ENCODE peak calls at places on chromosomes 7 and 10, in five cellular contexts. One of them, this sample, is unnamed. For H3K27me3, the result is how much of the 10 kb centered on the place peaks cover.

GRCh38 chr10:86141896-86142295 is 224.7 kb downstream of the GRID1 start:
- DNase-seq in H9: no peak
- DNase-seq in PC-3: no peak
- DNase-seq in neural progenitor cell: no peak
- DNase-seq in endothelial cell of umbilical vein: no peak
- DNase-seq in this sample: no peak

GRCh38 chr10:79220296-79220695 is 127.0 kb upstream of the PPIF start:
- DNase-seq in endothelial cell of umbilical vein: no peak
- DNase-seq in H9: no peak
- DNase-seq in neural progenitor cell: no peak
- DNase-seq in PC-3: no peak
- DNase-seq in this sample: no peak

GRCh38 chr10:3400368-3400767 is 227.8 kb upstream of the PITRM1 start:
- DNase-seq in H9: no peak
- DNase-seq in endothelial cell of umbilical vein: peak
- DNase-seq in PC-3: no peak
- DNase-seq in neural progenitor cell: no peak
- DNase-seq in this sample: no peak

GRCh38 chr7:124101173-124101768 is 68.4 kb upstream of the TMEM229A start:
- DNase-seq in endothelial cell of umbilical vein: peak
- DNase-seq in H9: no peak
- DNase-seq in PC-3: peak
- DNase-seq in neural progenitor cell: peak
- DNase-seq in this sample: peak

GRCh38 chr7:128879461-128879938 is 16.8 kb downstream of the ATP6V1F start:
- DNase-seq in H9: no peak
- DNase-seq in PC-3: peak
- DNase-seq in neural progenitor cell: no peak
- DNase-seq in endothelial cell of umbilical vein: no peak
- DNase-seq in this sample: no peak

GRCh38 chr7:114062810-114063209 is 144.0 kb upstream of the PPP1R3A start:
- DNase-seq in neural progenitor cell: no peak
- DNase-seq in endothelial cell of umbilical vein: no peak
- DNase-seq in PC-3: no peak
- DNase-seq in H9: no peak
- DNase-seq in this sample: no peak

GRCh38 chr10:48579251-48579960 is 25.5 kb downstream of the ARHGAP22 start:
- DNase-seq in PC-3: no peak
- DNase-seq in neural progenitor cell: no peak
- DNase-seq in endothelial cell of umbilical vein: no peak
- DNase-seq in H9: peak
- DNase-seq in this sample: no peak

GRCh38 chr10:29862926-29863614 is 196.3 kb downstream of the JCAD start:
- DNase-seq in PC-3: peak
- DNase-seq in endothelial cell of umbilical vein: peak
- DNase-seq in neural progenitor cell: no peak
- DNase-seq in H9: no peak
- DNase-seq in this sample: no peak

GRCh38 chr10:14665304-14665703 is 109.4 kb downstream of the FAM107B start:
- DNase-seq in PC-3: peak
- DNase-seq in H9: no peak
- DNase-seq in neural progenitor cell: no peak
- DNase-seq in endothelial cell of umbilical vein: no peak
- DNase-seq in this sample: no peak

GRCh38 chr7:142345817-142346216 is 88.0 kb upstream of the PRSS58 start:
- DNase-seq in PC-3: no peak
- DNase-seq in endothelial cell of umbilical vein: no peak
- DNase-seq in neural progenitor cell: no peak
- DNase-seq in H9: no peak
- DNase-seq in this sample: no peak
- H3K27me3 ChIP-seq in PC-3: half or more
- H3K27me3 ChIP-seq in endothelial cell of umbilical vein: under half
- H3K27me3 ChIP-seq in neural progenitor cell: under half
- H3K27me3 ChIP-seq in H9: under half
- H3K27me3 ChIP-seq in this sample: under half

GRCh38 chr10:68666280-68666760 is 54.7 kb upstream of the CCAR1 start:
- DNase-seq in H9: no peak
- DNase-seq in PC-3: peak
- DNase-seq in endothelial cell of umbilical vein: peak
- DNase-seq in neural progenitor cell: no peak
- DNase-seq in this sample: no peak
- H2AFZ ChIP-seq in H9: no peak
- H2AFZ ChIP-seq in PC-3: peak
- H2AFZ ChIP-seq in endothelial cell of umbilical vein: peak
- H2AFZ ChIP-seq in neural progenitor cell: no peak
- H2AFZ ChIP-seq in this sample: no peak

GRCh38 chr7:101890666-101891065 is 73.2 kb downstream of the CUX1 start:
- DNase-seq in H9: no peak
- DNase-seq in neural progenitor cell: no peak
- DNase-seq in endothelial cell of umbilical vein: no peak
- DNase-seq in PC-3: no peak
- DNase-seq in this sample: no peak
- H3K27me3 ChIP-seq in H9: under half
- H3K27me3 ChIP-seq in neural progenitor cell: under half
- H3K27me3 ChIP-seq in endothelial cell of umbilical vein: under half
- H3K27me3 ChIP-seq in PC-3: under half
- H3K27me3 ChIP-seq in this sample: under half

GRCh38 chr10:47297796-47298540 is 2.0 kb upstream of the GDF10 start:
- DNase-seq in endothelial cell of umbilical vein: no peak
- DNase-seq in PC-3: no peak
- DNase-seq in H9: no peak
- DNase-seq in neural progenitor cell: peak
- DNase-seq in this sample: no peak
- H2AFZ ChIP-seq in endothelial cell of umbilical vein: no peak
- H2AFZ ChIP-seq in PC-3: no peak
- H2AFZ ChIP-seq in H9: no peak
- H2AFZ ChIP-seq in neural progenitor cell: no peak
- H2AFZ ChIP-seq in this sample: no peak

GRCh38 chr10:98293550-98294269 is 25.7 kb upstream of the LOXL4 start:
- DNase-seq in endothelial cell of umbilical vein: no peak
- DNase-seq in neural progenitor cell: no peak
- DNase-seq in H9: no peak
- DNase-seq in PC-3: no peak
- DNase-seq in this sample: no peak

GRCh38 chr10:98295401-98295811 is 27.4 kb upstream of the LOXL4 start:
- DNase-seq in endothelial cell of umbilical vein: no peak
- DNase-seq in neural progenitor cell: no peak
- DNase-seq in PC-3: no peak
- DNase-seq in H9: no peak
- DNase-seq in this sample: no peak

GRCh38 chr10:98294270-98294627 is 26.3 kb upstream of the LOXL4 start:
- DNase-seq in PC-3: no peak
- DNase-seq in H9: no peak
- DNase-seq in endothelial cell of umbilical vein: no peak
- DNase-seq in neural progenitor cell: no peak
- DNase-seq in this sample: no peak

GRCh38 chr10:98295907-98296306 is 27.9 kb upstream of the LOXL4 start:
- DNase-seq in H9: no peak
- DNase-seq in PC-3: peak
- DNase-seq in neural progenitor cell: no peak
- DNase-seq in endothelial cell of umbilical vein: no peak
- DNase-seq in this sample: peak

GRCh38 chr10:98296514-98296913 is 28.5 kb upstream of the LOXL4 start:
- DNase-seq in neural progenitor cell: peak
- DNase-seq in endothelial cell of umbilical vein: no peak
- DNase-seq in H9: no peak
- DNase-seq in PC-3: no peak
- DNase-seq in this sample: no peak
- H3K27me3 ChIP-seq in neural progenitor cell: under half
- H3K27me3 ChIP-seq in endothelial cell of umbilical vein: under half
- H3K27me3 ChIP-seq in H9: under half
- H3K27me3 ChIP-seq in PC-3: under half
- H3K27me3 ChIP-seq in this sample: under half

DNA sequence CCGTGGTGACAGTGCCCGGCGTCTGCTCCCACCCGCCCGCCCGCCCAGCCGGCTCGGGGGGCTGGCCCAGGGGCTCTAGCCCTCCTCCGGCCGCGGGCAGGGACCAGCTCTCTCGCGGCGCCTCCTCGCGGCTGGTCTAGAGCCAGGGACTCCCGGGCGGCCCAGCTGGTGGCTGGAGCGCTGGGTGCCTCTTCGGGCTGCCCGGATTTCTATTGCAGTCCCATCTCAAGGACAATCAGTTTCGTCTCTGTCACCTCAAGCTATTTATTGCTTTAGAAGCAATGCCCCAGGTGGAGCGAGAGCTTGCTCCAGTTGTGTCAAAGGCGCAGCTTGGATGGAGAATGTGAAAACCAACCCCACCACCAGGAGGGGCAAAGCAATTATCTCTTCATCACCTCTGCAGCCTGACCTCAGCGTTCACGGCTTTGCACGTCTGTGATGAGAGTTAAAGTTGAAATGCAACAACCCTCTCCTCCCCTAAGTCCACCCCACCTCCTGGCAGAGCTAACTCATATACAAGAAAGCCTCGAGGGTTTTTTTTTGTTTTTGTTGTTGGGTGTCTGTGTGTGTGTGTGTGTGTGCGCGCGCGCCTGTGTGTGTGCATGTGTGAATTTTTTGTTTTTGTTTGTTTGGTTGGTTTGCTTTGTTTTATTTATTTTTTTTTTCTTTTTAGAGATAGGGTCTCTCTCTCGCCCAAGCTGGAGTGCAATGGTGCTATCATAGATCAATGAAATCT is at the start of gene ITGA8:
- DNase-seq in endothelial cell of umbilical vein: peak
- DNase-seq in neural progenitor cell: peak
- DNase-seq in H9: peak
- DNase-seq in PC-3: no peak
- DNase-seq in this sample: peak
- H2AFZ ChIP-seq in endothelial cell of umbilical vein: peak
- H2AFZ ChIP-seq in neural progenitor cell: peak
- H2AFZ ChIP-seq in H9: no peak
- H2AFZ ChIP-seq in PC-3: no peak
- H2AFZ ChIP-seq in this sample: peak

DNA sequence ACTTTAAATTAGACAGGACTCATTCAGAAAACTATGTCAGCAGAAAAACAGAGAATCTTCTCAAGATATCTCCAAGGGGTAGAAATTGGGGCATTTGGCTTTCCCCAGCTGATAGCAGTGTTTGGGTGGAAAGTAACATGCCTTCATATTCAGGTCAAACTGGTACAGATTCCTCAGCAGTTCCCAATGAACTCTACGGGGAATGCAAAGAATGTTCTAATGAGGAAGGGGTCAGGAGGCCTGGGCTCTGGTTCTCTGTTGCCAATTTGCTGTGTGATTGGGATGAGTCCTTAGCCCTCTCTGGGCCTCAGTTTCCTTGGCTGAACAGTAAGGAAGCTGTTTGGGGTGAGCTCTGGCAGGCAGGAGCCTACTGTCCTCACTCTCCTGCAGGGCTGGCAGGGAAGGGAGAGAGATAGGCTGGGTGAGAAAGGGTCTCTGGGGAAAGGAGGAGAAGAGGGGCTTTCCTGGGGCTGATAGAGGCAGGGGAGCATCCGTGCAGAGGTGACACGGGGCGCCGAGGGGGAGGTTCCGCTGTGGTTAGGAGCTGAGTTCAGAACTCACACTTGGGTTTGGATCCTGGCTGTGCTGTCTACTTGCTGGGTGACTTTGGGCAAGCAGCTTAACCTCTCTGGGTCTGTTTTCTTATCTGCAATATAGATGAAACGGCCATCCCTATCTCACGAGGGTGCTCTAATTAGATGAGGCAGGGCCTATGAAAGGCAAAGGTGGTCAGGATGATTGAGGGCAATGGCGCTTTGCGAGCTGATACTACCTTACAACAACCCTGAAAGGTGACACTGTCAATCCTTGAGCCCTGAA is 45.1 kb downstream of the SPOCK2 start:
- DNase-seq in neural progenitor cell: no peak
- DNase-seq in endothelial cell of umbilical vein: no peak
- DNase-seq in H9: no peak
- DNase-seq in PC-3: no peak
- DNase-seq in this sample: peak
- H3K27me3 ChIP-seq in neural progenitor cell: under half
- H3K27me3 ChIP-seq in endothelial cell of umbilical vein: under half
- H3K27me3 ChIP-seq in H9: under half
- H3K27me3 ChIP-seq in PC-3: under half
- H3K27me3 ChIP-seq in this sample: under half

DNA sequence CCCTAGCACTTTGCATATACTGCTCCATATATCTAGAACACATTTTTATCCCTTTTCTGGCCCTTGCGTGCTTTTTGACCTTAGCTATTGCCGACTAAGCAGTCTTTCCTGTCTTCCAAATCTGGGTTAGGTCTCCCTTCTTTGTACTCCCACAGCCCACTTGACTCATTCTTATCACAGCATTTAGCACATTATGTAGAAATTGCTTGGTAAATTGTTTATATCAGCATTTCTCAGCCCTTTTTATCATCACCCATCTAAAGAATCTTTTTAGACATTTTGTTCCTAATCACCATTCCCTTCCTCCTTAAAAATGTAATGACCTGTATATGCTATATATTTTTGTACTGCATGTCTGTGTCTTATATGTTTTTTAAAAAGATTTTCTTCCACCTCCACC is 101.7 kb downstream of the SDHAF3 start:
- DNase-seq in PC-3: no peak
- DNase-seq in neural progenitor cell: no peak
- DNase-seq in H9: no peak
- DNase-seq in endothelial cell of umbilical vein: no peak
- DNase-seq in this sample: no peak
- H2AFZ ChIP-seq in PC-3: no peak
- H2AFZ ChIP-seq in neural progenitor cell: no peak
- H2AFZ ChIP-seq in H9: no peak
- H2AFZ ChIP-seq in endothelial cell of umbilical vein: no peak
- H2AFZ ChIP-seq in this sample: peak